ENCODE peak calls at places on chromosomes 4 and X, in nine cellular contexts. W, J, P, A, H, N, K, D and E are unnamed samples.

GRCh38 chr4:2041234-2042130 is 17.6 kb upstream of the NAT8L start:
- DNase-seq in P (peak; percentile 92), H (peak; percentile 36), A (peak; percentile 98), N (peak; percentile 87), W (peak; percentile 71), J (peak; percentile 76), K (peak; percentile 89), D (peak; percentile 81), E (peak; percentile 71)

GRCh38 chr4:107058828-107059227 is 22.7 kb upstream of the DKK2 start:
- DNase-seq in P (no peak), A (no peak), D (no peak), H (no peak), N (no peak), J (no peak), W (no peak), K (no peak), E (no peak)

GRCh38 chrX:74242050-74242449 is 61.9 kb upstream of the ZCCHC13 start:
- DNase-seq in N (no peak), D (no peak), H (no peak), K (no peak), A (no peak), J (no peak), W (no peak), P (no peak), E (no peak)

GRCh38 chrX:129808163-129808828 is 28.5 kb downstream of the SASH3 start:
- DNase-seq in A (no peak), P (no peak), W (no peak), K (no peak), H (no peak), N (no peak), D (no peak), J (no peak), E (no peak)

GRCh38 chrX:49172280-49172780 is 632 bp downstream of the PLP2 start:
- DNase-seq in W (peak; percentile 51), J (peak; percentile 77), K (peak; percentile 77), H (no peak), D (peak; percentile 52), P (peak; percentile 94), A (no peak), N (no peak), E (peak; percentile 64)

GRCh38 chrX:41759817-41760216 is 35.8 kb downstream of the GPR82 start:
- DNase-seq in A (peak; percentile 43), W (no peak), P (no peak), J (no peak), K (no peak), N (peak; percentile 20), H (no peak), D (no peak), E (no peak)

GRCh38 chrX:153723351-153724251 is 586 bp downstream of the BCAP31 start:
- DNase-seq in A (peak; percentile 70), K (no peak), N (no peak), P (no peak), D (peak; percentile 37), W (peak; percentile 21), H (no peak), J (peak; percentile 37), E (no peak)

GRCh38 chrX:123993326-123993725 is 31.8 kb downstream of the STAG2 start:
- DNase-seq in H (peak; percentile 16), P (no peak), N (no peak), J (no peak), D (no peak), A (no peak), K (no peak), W (no peak), E (no peak)

GRCh38 chr4:34202154-34202553 is 2042.2 kb downstream of the ARAP2 start:
- DNase-seq in D (no peak), K (no peak), W (no peak), P (no peak), J (no peak), H (no peak), N (no peak), A (no peak), E (no peak)

GRCh38 chr4:87030124-87030523 is 95.3 kb downstream of the AFF1 start:
- DNase-seq in H (no peak), D (no peak), N (no peak), J (no peak), W (no peak), K (no peak), A (no peak), P (no peak), E (no peak)

GRCh38 chr4:38013461-38014366 is 53.5 kb downstream of the PTTG2 start:
- DNase-seq in H (no peak), N (no peak), A (no peak), P (no peak), K (no peak), W (no peak), D (no peak), J (peak; percentile 79), E (no peak)

GRCh38 chr4:75940692-75941253 is at the start of gene NAAA:
- DNase-seq in H (peak; percentile 31), N (peak; percentile 68), W (peak; percentile 69), D (peak; percentile 67), P (peak; percentile 97), A (peak; percentile 87), K (peak; percentile 90), J (peak; percentile 86), E (peak; percentile 73)

GRCh38 chr4:110793381-110793801 is 170.5 kb upstream of the PITX2 start:
- DNase-seq in J (no peak), A (peak; percentile 43), P (no peak), K (no peak), N (no peak), D (no peak), H (no peak), W (no peak), E (no peak)

GRCh38 chr4:68655764-68656444 is 14.5 kb downstream of the UGT2B15 start:
- DNase-seq in N (no peak), K (no peak), A (no peak), W (no peak), H (no peak), D (no peak), P (no peak), J (no peak), E (no peak)

GRCh38 chr4:76703123-76703490 is 194.8 kb downstream of the SOWAHB start:
- DNase-seq in H (no peak), N (no peak), J (no peak), A (no peak), P (no peak), W (no peak), D (no peak), K (no peak), E (no peak)

GRCh38 chr4:138616775-138617174 is 374.6 kb upstream of the SLC7A11 start:
- DNase-seq in K (no peak), A (no peak), D (no peak), P (no peak), W (no peak), H (no peak), N (no peak), J (no peak), E (no peak)

GRCh38 chrX:68895339-68896250 is 66.8 kb downstream of the EFNB1 start:
- DNase-seq in K (peak; percentile 76), D (no peak), W (no peak), H (no peak), J (peak; percentile 19), P (no peak), N (peak; percentile 12), A (no peak), E (no peak)

GRCh38 chr4:102824398-102824797 is 3.0 kb downstream of the UBE2D3 start:
- DNase-seq in A (no peak), H (no peak), N (no peak), J (no peak), W (no peak), K (no peak), P (no peak), D (no peak), E (no peak)

GRCh38 chr4:49221209-49221608 is 235.1 kb downstream of the CWH43 start:
- DNase-seq in P (peak; percentile 84), K (no peak), N (no peak), W (no peak), D (no peak), J (no peak), A (no peak), H (no peak), E (no peak)

GRCh38 chr4:85370400-85371032 is 104.4 kb upstream of the ARHGAP24 start:
- DNase-seq in J (peak; percentile 41), H (peak; percentile 7), N (peak; percentile 64), W (no peak), K (peak; percentile 55), P (no peak), D (no peak), A (peak; percentile 67), E (no peak)

GRCh38 chr4:3382251-3382650 is 59.5 kb upstream of the HGFAC start:
- DNase-seq in W (no peak), H (no peak), A (no peak), N (no peak), P (no peak), J (no peak), K (no peak), D (no peak), E (no peak)

GRCh38 chr4:2092653-2093000 is 33.5 kb downstream of the NAT8L start:
- DNase-seq in K (no peak), A (peak; percentile 49), P (no peak), H (no peak), J (no peak), W (no peak), N (peak; percentile 40), D (no peak), E (no peak)

GRCh38 chr4:163565228-163566040 is 70.9 kb downstream of the TMA16 start:
- DNase-seq in N (no peak), A (no peak), J (no peak), H (no peak), P (no peak), K (no peak), W (no peak), D (no peak), E (no peak)

GRCh38 chr4:113657834-113658233 is 103.7 kb downstream of the CAMK2D start:
- DNase-seq in K (no peak), W (no peak), J (no peak), N (no peak), H (no peak), A (no peak), P (no peak), D (no peak), E (no peak)

GRCh38 chrX:9114245-9114644 is 80.3 kb upstream of the FAM9B start:
- DNase-seq in A (no peak), H (no peak), J (no peak), D (no peak), K (no peak), N (no peak), W (no peak), P (no peak), E (no peak)

GRCh38 chr4:99078336-99078735 is 10.3 kb downstream of the ADH5 start:
- DNase-seq in D (no peak), N (no peak), W (no peak), P (no peak), K (no peak), H (no peak), A (no peak), J (no peak), E (no peak)

GRCh38 chr4:30600246-30600645 is 119.9 kb upstream of the PCDH7 start:
- DNase-seq in N (no peak), W (no peak), J (no peak), H (no peak), D (no peak), K (no peak), A (peak; percentile 73), P (no peak), E (no peak)

GRCh38 chr4:148444296-148445070 is 2.3 kb upstream of the NR3C2 start:
- DNase-seq in K (peak; percentile 64), A (peak; percentile 70), J (peak; percentile 51), D (peak; percentile 32), P (peak; percentile 88), W (peak; percentile 36), N (peak; percentile 38), H (no peak), E (peak; percentile 44)

GRCh38 chrX:104122829-104123228 is 10.5 kb downstream of the ZCCHC18 start:
- DNase-seq in N (no peak), J (no peak), A (no peak), P (no peak), K (no peak), W (no peak), H (no peak), D (no peak), E (no peak)

GRCh38 chr4:52376107-52376704 is 282.9 kb downstream of the USP46 start:
- DNase-seq in D (no peak), P (no peak), H (peak; percentile 26), A (peak; percentile 72), K (no peak), W (no peak), N (peak; percentile 51), J (peak; percentile 24), E (no peak)

GRCh38 chrX:153526801-153527599 is 9.6 kb downstream of the ATP2B3 start:
- DNase-seq in J (no peak), D (no peak), K (no peak), N (no peak), W (no peak), H (no peak), A (no peak), P (no peak), E (no peak)